ENCODE peak calls at places on chromosomes 16 and 17, in five cellular contexts. K, P, F, C and H are unnamed samples.

GRCh38 chr17:57551321-57552079 is 193.6 kb downstream of the CCDC182 start:
- DNase-seq in P (no peak), F (no peak), C (no peak), K (no peak), H (peak)

GRCh38 chr16:66616592-66616991 is 12.1 kb downstream of the CMTM3 start:
- DNase-seq in P (no peak), F (peak), C (no peak), K (no peak), H (no peak)

GRCh38 chr16:22353188-22353919 is 21.1 kb downstream of the CDR2 start:
- DNase-seq in P (no peak), F (peak), K (no peak), C (peak), H (peak)

GRCh38 chr16:66287416-66287815 is 79.1 kb upstream of the CDH5 start:
- DNase-seq in C (no peak), F (no peak), K (no peak), P (no peak), H (no peak)

GRCh38 chr16:75105306-75106061 is 11.1 kb downstream of the LDHD start:
- DNase-seq in P (peak), F (no peak), K (no peak), C (no peak), H (peak)

GRCh38 chr17:56821847-56822534 is 11.7 kb downstream of the C17orf67 start:
- DNase-seq in F (no peak), C (no peak), K (no peak), P (no peak), H (no peak)

GRCh38 chr17:40647549-40648325 is at the start of gene SMARCE1:
- DNase-seq in C (peak), F (peak), K (peak), P (peak), H (peak)

GRCh38 chr17:32659419-32659842 is 172.6 kb downstream of the CDK5R1 start:
- DNase-seq in C (peak), K (peak), P (peak), F (peak), H (peak)

GRCh38 chr17:7654832-7655540 is 4.3 kb downstream of the ATP1B2 start:
- DNase-seq in C (no peak), F (no peak), K (no peak), P (no peak), H (no peak)

GRCh38 chr17:20208717-20209116 is 199.6 kb downstream of the SPECC1 start:
- DNase-seq in C (no peak), F (no peak), K (no peak), P (no peak), H (no peak)

GRCh38 chr17:19977360-19978205 is at the start of gene AKAP10:
- DNase-seq in C (peak), K (peak), P (peak), F (peak), H (peak)

GRCh38 chr17:31525801-31526549 is 134.5 kb downstream of the RAB11FIP4 start:
- DNase-seq in F (no peak), C (no peak), K (no peak), P (no peak), H (no peak)

GRCh38 chr17:29929006-29929543 is 953 bp downstream of the SSH2 start:
- DNase-seq in P (no peak), F (peak), K (no peak), C (peak), H (no peak)

GRCh38 chr16:27315333-27316037 is 1.7 kb downstream of the IL4R start:
- DNase-seq in F (peak), C (peak), P (peak), K (no peak), H (no peak)

GRCh38 chr17:73634629-73635028 is 9.6 kb downstream of the SDK2 start:
- DNase-seq in C (no peak), P (no peak), K (no peak), F (no peak), H (no peak)

GRCh38 chr16:57618306-57619132 is 9.9 kb upstream of the ADGRG1 start:
- DNase-seq in C (no peak), P (peak), K (no peak), F (no peak), H (no peak)

GRCh38 chr16:73743665-73744496 is 552.7 kb upstream of the PSMD7 start:
- DNase-seq in K (no peak), F (no peak), P (no peak), C (no peak), H (no peak)
- TF ChIP-seq CTCF in K (peak), F (no peak), P (no peak), C (no peak), H (no peak)

GRCh38 chr17:39240631-39241030 is 14.9 kb upstream of the STAC2 start:
- DNase-seq in K (no peak), P (no peak), C (no peak), F (no peak), H (no peak)

GRCh38 chr17:39243155-39243554 is 17.4 kb upstream of the STAC2 start:
- DNase-seq in C (no peak), K (no peak), F (no peak), P (no peak), H (no peak)

GRCh38 chr17:39244600-39245570 is 19.1 kb upstream of the STAC2 start:
- DNase-seq in K (peak), F (peak), P (peak), C (peak), H (peak)

GRCh38 chr17:39244016-39244599 is 18.4 kb upstream of the STAC2 start:
- DNase-seq in P (no peak), C (no peak), K (no peak), F (no peak), H (no peak)

GRCh38 chr17:39246274-39246673 is 20.5 kb upstream of the STAC2 start:
- DNase-seq in F (no peak), K (no peak), P (no peak), C (no peak), H (no peak)
- TF ChIP-seq CTCF in F (no peak), K (no peak), P (no peak), C (no peak), H (no peak)

DNA sequence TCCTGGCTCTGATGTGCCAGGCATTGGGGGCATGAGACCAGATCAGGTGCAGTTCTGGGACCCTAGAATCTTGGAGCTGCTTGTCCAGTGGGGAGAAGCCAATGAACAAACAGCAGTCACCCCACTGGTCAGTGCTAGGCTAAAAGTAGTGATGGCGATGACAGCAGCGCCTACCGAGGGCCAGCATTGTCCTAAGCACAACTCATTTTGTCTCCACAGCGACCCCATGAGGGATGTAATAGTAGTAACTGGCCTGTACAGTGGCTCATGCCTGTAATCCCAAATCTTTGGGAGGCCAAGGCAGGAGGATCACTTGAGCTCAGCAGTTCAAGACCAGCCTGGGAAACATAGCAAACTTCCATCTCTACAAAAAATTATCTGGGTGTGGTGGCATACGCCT is 6.2 kb downstream of the SMCR8 start:
- DNase-seq in F (no peak), P (no peak), K (no peak), C (no peak), H (no peak)
- TF ChIP-seq CTCF in F (peak), P (no peak), K (no peak), C (no peak), H (no peak)

DNA sequence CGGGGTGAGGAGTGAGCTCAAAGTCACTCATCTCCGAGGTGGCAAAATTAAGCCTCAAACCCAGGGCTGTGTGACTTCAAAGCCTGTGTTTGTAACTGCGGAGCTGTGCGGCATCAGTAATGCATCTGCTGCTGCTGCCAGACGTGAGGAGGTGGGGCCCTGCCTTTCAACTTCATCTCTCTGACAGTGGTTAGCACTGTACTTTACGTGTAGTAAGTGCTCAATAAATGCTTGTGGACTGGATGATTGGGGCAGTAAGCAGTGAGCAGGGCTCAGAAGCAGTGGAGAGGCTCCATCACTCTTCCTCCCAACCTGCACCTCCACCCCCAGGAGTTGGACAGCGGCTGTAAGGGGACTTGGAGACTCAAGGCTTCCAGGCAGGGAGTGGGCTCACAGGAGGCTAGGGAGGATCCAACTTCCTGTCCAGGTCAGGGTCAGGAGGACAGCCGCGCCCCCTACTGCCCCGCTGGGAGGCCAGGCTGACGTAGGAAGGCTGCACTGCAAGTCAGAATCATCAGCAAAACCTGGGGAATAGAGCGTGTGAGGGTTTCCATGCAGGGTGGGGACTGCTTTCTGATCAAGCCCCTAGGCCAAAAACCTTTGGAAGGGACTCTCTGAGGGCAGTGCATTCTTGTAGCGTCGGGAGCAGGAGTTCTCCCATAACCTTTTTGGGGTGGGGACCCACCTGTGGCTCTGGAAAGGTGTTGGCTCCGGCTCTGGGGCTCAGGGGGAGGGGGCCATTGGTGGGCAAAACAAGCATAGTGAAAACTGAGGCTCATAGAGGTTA is 21.8 kb downstream of the RAI1 start:
- DNase-seq in F (no peak), C (no peak), P (no peak), K (no peak), H (no peak)
- TF ChIP-seq CTCF in F (no peak), C (no peak), P (peak), K (peak), H (no peak)

GRCh38 chr17:10631048-10631700 is 25.9 kb downstream of the MYH3 start:
- DNase-seq in F (peak), P (no peak), K (peak), C (peak), H (peak)

GRCh38 chr17:10626378-10626777 is 30.7 kb downstream of the MYH3 start:
- DNase-seq in C (no peak), F (no peak), K (no peak), P (no peak), H (no peak)

GRCh38 chr17:10631701-10632100 is 25.4 kb downstream of the MYH3 start:
- DNase-seq in F (no peak), C (no peak), P (no peak), K (no peak), H (no peak)

GRCh38 chr17:10629706-10630105 is 27.4 kb downstream of the MYH3 start:
- DNase-seq in P (no peak), K (no peak), C (no peak), F (no peak), H (no peak)

GRCh38 chr17:10628756-10629155 is 28.4 kb downstream of the MYH3 start:
- DNase-seq in F (no peak), K (no peak), P (no peak), C (no peak), H (no peak)
- TF ChIP-seq CTCF in F (peak), K (peak), P (peak), C (no peak), H (peak)

GRCh38 chr16:70252355-70252988 is 732 bp upstream of the EXOSC6 start:
- DNase-seq in K (no peak), P (no peak), F (no peak), C (no peak), H (no peak)

GRCh38 chr16:70253291-70254094 is 1.8 kb upstream of the EXOSC6 start:
- DNase-seq in C (peak), P (no peak), K (no peak), F (peak), H (no peak)

GRCh38 chr16:70254965-70255286 is 3.2 kb upstream of the EXOSC6 start:
- DNase-seq in K (no peak), C (no peak), P (no peak), F (no peak), H (no peak)

GRCh38 chr16:70255584-70255983 is 3.8 kb upstream of the EXOSC6 start:
- DNase-seq in F (no peak), C (no peak), P (no peak), K (no peak), H (no peak)

DNA sequence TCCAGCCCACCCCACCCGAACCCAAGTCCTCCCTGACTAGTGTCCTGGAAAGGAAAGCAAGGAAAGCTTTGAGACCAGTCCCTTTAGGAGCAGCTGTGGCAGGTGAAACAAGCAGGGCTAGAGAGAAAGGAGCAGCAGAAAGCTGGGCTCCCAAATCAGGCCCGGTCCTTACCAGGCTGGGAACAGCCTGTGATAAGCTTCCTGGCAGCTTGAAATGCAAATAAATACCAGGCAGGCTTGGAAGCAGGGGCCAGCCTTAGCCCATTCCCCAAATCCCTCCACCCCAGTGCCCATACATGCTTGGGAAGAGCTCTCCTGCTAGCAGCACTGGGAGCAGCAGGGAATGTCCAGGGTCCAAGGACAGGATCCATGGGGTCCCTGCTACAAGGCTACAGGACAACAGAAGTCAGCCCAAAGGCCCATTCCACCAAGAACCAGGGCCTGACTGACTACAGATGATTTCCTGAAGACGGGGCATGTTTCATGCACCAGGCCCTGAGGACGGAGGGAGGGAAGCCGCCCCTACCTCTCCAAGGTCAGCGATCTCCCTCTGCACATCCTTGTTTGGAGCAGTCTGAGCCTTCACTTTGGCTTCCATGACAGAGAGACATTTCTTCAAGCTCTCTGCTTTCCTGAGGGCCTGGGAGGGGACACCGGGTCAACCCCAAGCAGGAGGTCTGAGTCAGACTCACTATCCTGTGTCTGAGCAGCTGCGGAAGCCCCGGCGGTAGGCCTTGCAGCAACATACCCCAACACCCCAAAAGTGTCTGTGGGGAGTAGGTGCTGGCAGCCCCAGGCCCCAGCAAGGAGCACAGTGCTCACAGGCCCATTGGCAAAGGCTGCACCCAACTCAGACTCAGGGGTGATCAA is 2.6 kb upstream of the EXOSC6 start:
- DNase-seq in K (no peak), P (no peak), F (peak), C (no peak), H (no peak)
- TF ChIP-seq CTCF in K (no peak), P (no peak), F (no peak), C (peak), H (no peak)

GRCh38 chr17:74872313-74873035 is at the start of gene FDXR:
- DNase-seq in K (no peak), C (peak), F (no peak), P (no peak), H (no peak)
- TF ChIP-seq CTCF in K (peak), C (no peak), F (no peak), P (no peak), H (no peak)

GRCh38 chr16:85384831-85385462 is 228.2 kb upstream of the GSE1 start:
- DNase-seq in C (peak), K (no peak), F (no peak), P (peak), H (no peak)

GRCh38 chr16:85383836-85384825 is 229.0 kb upstream of the GSE1 start:
- DNase-seq in F (no peak), K (no peak), C (peak), P (peak), H (no peak)

GRCh38 chr16:85387171-85387507 is 226.0 kb upstream of the GSE1 start:
- DNase-seq in F (no peak), P (peak), K (no peak), C (no peak), H (no peak)

GRCh38 chr16:85386467-85387170 is 226.5 kb upstream of the GSE1 start:
- DNase-seq in F (no peak), P (peak), C (no peak), K (no peak), H (no peak)

DNA sequence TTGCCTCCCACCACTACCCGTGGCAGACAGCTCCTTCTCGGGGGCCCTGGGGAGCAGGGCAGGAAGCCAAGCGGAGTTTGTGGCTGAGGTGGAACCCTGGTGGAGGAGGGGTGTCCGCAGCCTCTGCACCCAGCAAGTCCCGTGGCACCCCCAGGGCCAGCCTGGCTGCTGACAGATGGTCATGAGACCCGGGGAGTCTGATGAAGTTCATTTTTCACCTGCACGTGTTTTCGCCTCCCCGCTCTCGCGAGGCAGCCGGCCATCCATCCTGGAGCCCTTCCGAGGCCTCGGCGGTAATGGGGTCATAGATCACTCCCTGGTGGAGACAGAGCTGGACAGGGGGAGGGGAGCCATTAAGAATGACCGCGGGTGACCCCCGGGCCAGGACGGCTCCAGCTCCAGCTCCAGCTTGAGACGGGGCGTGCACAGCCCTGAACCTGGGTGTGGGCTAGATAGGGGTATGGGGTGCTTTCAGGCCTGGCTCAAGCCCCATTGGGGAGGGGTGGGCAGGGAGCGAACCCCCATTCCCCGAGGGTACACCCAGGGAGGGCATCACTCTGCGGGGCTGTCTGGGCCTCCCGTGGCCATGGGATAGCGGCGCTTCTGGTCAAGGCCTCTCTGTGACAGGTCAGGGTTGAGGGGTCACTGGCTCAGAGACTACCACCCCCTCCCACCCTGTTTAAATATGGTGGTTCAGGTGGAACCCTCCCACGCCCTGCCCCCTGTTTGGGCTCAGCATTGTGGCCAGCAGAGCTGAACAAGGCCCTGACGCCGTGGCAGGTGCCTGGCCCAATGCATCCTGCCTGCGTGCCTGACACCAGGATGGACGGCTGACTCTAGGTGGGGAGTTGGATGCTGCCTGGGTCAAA is 227.4 kb upstream of the GSE1 start:
- DNase-seq in C (no peak), F (no peak), K (no peak), P (peak), H (no peak)
- TF ChIP-seq CTCF in C (no peak), F (no peak), K (peak), P (no peak), H (no peak)